ENCODE peak calls at places on chromosomes 6 and 20, in seven cellular contexts. M is Calu3, X is stomach, C is heart right ventricle, L is retinal pigment epithelial cell, Z is GM13977, T is epithelial cell of esophagus. P is an unnamed sample.

GRCh38 chr6:29653452-29654038 is 3.3 kb upstream of the MOG start:
- DNase-seq in L (peak), T (peak), C (peak), M (peak), Z (peak), X (peak), P (peak)

GRCh38 chr6:32148289-32148688 is 3.5 kb downstream of the PRRT1 start:
- DNase-seq in Z (no peak), T (no peak), C (no peak), M (no peak), X (no peak), L (no peak), P (no peak)

GRCh38 chr6:7215798-7216231 is 97.2 kb downstream of the SSR1 start:
- DNase-seq in M (no peak), C (no peak), X (no peak), T (no peak), L (no peak), Z (no peak), P (no peak)

GRCh38 chr6:169886631-169887227 is 135.3 kb downstream of the ERMARD start:
- DNase-seq in T (no peak), Z (no peak), L (no peak), C (no peak), X (no peak), M (no peak), P (no peak)

GRCh38 chr6:42448391-42448790 is 3.3 kb downstream of the TRERF1 start:
- DNase-seq in Z (no peak), T (no peak), M (no peak), L (no peak), C (no peak), X (no peak), P (no peak)

GRCh38 chr20:58777657-58778056 is 73.0 kb downstream of the GNAS-AS1 start:
- DNase-seq in M (no peak), T (no peak), X (no peak), L (no peak), C (no peak), Z (no peak), P (no peak)

GRCh38 chr20:1987826-1988225 is 6.0 kb downstream of the PDYN start:
- DNase-seq in L (no peak), X (no peak), Z (no peak), M (no peak), C (no peak), T (no peak), P (peak)

GRCh38 chr6:10962673-10963072 is 75.8 kb downstream of the SYCP2L start:
- DNase-seq in M (no peak), X (no peak), C (no peak), L (no peak), Z (peak), T (peak), P (peak)

GRCh38 chr6:137217801-137218472 is 1.2 kb downstream of the IFNGR1 start:
- DNase-seq in T (peak), M (no peak), L (no peak), C (peak), X (no peak), Z (no peak), P (peak)

GRCh38 chr6:136334853-136335252 is 45.2 kb upstream of the BCLAF1 start:
- DNase-seq in T (no peak), X (no peak), C (no peak), L (no peak), M (no peak), Z (no peak), P (no peak)

GRCh38 chr20:54067606-54068174 is 2.7 kb downstream of the BCAS1 start:
- DNase-seq in L (peak), Z (no peak), X (peak), C (no peak), M (peak), T (peak), P (peak)

GRCh38 chr6:83707829-83708545 is 914 bp downstream of the SNAP91 start:
- DNase-seq in C (no peak), Z (peak), T (no peak), X (no peak), L (no peak), M (no peak), P (no peak)

GRCh38 chr20:19971121-19971520 is 46.0 kb upstream of the NAA20 start:
- DNase-seq in X (no peak), Z (no peak), T (no peak), C (no peak), L (no peak), M (no peak), P (no peak)

GRCh38 chr6:37381579-37381978 is 27.8 kb downstream of the RNF8 start:
- DNase-seq in X (peak), L (peak), Z (peak), T (peak), M (peak), C (no peak), P (peak)

GRCh38 chr6:87583822-87584221 is 6.0 kb downstream of the RARS2 start:
- DNase-seq in Z (no peak), M (no peak), L (no peak), C (no peak), X (no peak), T (no peak), P (no peak)

GRCh38 chr6:138593100-138593877 is 94.0 kb upstream of the NHSL1 start:
- DNase-seq in T (peak), M (peak), Z (peak), C (peak), X (peak), L (peak), P (peak)

GRCh38 chr6:143549221-143549620 is 37.7 kb upstream of the FUCA2 start:
- DNase-seq in M (no peak), L (peak), Z (no peak), T (no peak), C (no peak), X (no peak), P (no peak)

GRCh38 chr6:97445406-97445805 is 162.4 kb upstream of the MMS22L start:
- DNase-seq in X (no peak), Z (no peak), C (no peak), M (no peak), T (no peak), L (no peak), P (no peak)

GRCh38 chr6:56040271-56040670 is 164.9 kb upstream of the BMP5 start:
- DNase-seq in C (no peak), M (no peak), T (peak), X (no peak), Z (no peak), L (no peak), P (peak)

GRCh38 chr20:62908971-62909791 is 17.1 kb downstream of the DIDO1 start:
- DNase-seq in L (no peak), M (no peak), T (no peak), C (no peak), X (no peak), Z (no peak), P (no peak)

GRCh38 chr6:107677399-107677798 is 146.7 kb downstream of the SCML4 start:
- DNase-seq in L (no peak), Z (no peak), T (no peak), C (no peak), X (no peak), M (no peak), P (no peak)

GRCh38 chr6:157867155-157867559 is 44.1 kb downstream of the SNX9 start:
- DNase-seq in T (peak), X (no peak), Z (no peak), L (no peak), C (no peak), M (no peak), P (peak)

GRCh38 chr6:8194499-8194898 is 92.2 kb upstream of the EEF1E1 start:
- DNase-seq in T (no peak), M (no peak), C (no peak), X (no peak), Z (no peak), L (no peak), P (no peak)

GRCh38 chr6:56370591-56371198 is 123.3 kb upstream of the COL21A1 start:
- DNase-seq in X (no peak), L (no peak), C (peak), Z (peak), M (no peak), T (peak), P (peak)

GRCh38 chr6:39357998-39358686 is 35.6 kb upstream of the KCNK16 start:
- DNase-seq in Z (no peak), C (peak), X (peak), L (peak), M (peak), T (peak), P (peak)

GRCh38 chr6:15132854-15133670 is 112.8 kb upstream of the JARID2 start:
- DNase-seq in L (no peak), M (no peak), C (no peak), T (peak), X (no peak), Z (no peak), P (peak)

GRCh38 chr20:39282619-39283092 is 320.5 kb downstream of the DHX35 start:
- DNase-seq in M (no peak), C (no peak), X (no peak), L (no peak), T (no peak), Z (no peak), P (no peak)

GRCh38 chr20:36342316-36342715 is 36.2 kb downstream of the DLGAP4 start:
- DNase-seq in C (no peak), L (no peak), M (no peak), T (no peak), Z (no peak), X (no peak), P (no peak)

GRCh38 chr20:36343641-36344040 is 37.5 kb downstream of the DLGAP4 start:
- DNase-seq in X (no peak), T (no peak), M (no peak), Z (no peak), C (no peak), L (no peak), P (no peak)

GRCh38 chr20:36341331-36342020 is 35.3 kb downstream of the DLGAP4 start:
- DNase-seq in L (no peak), Z (no peak), M (no peak), X (no peak), T (no peak), C (no peak), P (no peak)

GRCh38 chr20:36344517-36345132 is 38.5 kb downstream of the DLGAP4 start:
- DNase-seq in Z (peak), M (peak), C (peak), L (peak), T (peak), X (peak), P (peak)

DNA sequence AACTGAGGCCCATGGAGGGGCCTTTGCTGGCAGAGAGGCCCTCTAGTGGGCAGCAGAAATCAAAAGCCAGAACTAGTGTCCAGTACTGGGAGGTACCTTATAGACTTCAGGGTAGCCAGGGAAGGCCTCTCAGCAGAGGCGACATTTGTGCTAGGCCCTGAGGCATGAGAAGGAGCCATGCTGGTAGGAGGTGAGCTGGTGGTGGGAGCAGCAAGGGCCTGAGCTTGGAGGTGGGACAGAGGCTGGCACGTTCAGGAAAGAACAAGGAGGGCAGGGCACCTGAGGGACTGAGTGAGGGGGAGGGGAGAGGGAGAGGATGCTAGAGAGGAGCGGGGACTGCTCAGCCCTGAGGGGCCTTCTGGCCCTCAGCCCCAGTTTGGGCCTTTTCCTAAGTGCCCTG is 36.6 kb downstream of the DLGAP4 start:
- DNase-seq in C (no peak), M (no peak), T (no peak), X (no peak), Z (no peak), L (no peak), P (no peak)
- TF ChIP-seq CTCF in C (no peak), M (no peak), T (no peak), X (no peak), Z (no peak), L (no peak), P (no peak)

DNA sequence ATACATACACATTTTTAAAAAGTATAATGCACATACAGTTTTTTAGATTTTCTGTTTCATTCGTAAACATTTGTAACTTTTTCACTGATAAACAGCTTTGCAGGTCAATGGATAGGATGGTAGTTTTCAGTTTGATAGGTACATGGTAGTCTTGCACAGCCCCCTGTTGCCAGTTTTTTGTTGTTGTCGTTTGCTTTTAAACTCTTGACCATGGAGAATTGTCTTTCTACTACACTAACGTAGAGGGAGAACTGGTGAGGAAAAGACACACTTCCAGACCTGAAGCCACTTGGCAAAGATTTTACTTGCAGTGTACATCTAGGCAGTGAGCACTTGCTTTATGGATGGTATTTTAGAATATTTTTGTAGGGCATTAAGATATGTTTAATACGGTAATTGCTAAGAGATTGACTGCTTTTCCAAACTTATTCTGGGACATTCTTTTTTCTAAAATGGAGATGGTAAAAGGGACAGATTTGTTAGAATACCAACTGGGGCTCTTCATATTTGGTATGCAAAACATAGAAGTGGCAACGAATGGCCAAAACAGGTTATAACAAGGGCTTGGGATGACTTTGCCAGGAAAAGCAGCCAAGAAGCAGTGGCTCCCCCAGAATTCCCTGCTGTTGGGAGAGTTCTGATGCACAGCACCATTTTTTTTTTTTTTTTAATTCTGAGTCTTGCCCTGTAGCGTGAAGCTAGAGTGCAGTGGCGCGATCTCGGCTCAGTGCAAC is 1.5 kb downstream of the PYGB start:
- DNase-seq in C (no peak), T (peak), Z (no peak), M (no peak), L (no peak), X (no peak), P (peak)
- TF ChIP-seq CTCF in C (no peak), T (no peak), Z (no peak), M (no peak), L (no peak), X (no peak), P (no peak)

GRCh38 chr6:168181316-168181715 is 102.3 kb upstream of the FRMD1 start:
- DNase-seq in X (no peak), M (no peak), C (no peak), T (no peak), Z (no peak), L (no peak), P (no peak)

GRCh38 chr6:168177492-168177891 is 98.5 kb upstream of the FRMD1 start:
- DNase-seq in M (no peak), T (no peak), L (no peak), X (no peak), C (no peak), Z (no peak), P (no peak)

GRCh38 chr6:168180548-168181011 is 101.6 kb upstream of the FRMD1 start:
- DNase-seq in Z (no peak), L (no peak), X (peak), M (peak), T (no peak), C (no peak), P (peak)

GRCh38 chr6:168179702-168180382 is 100.8 kb upstream of the FRMD1 start:
- DNase-seq in M (no peak), C (no peak), T (no peak), X (no peak), Z (no peak), L (no peak), P (no peak)

DNA sequence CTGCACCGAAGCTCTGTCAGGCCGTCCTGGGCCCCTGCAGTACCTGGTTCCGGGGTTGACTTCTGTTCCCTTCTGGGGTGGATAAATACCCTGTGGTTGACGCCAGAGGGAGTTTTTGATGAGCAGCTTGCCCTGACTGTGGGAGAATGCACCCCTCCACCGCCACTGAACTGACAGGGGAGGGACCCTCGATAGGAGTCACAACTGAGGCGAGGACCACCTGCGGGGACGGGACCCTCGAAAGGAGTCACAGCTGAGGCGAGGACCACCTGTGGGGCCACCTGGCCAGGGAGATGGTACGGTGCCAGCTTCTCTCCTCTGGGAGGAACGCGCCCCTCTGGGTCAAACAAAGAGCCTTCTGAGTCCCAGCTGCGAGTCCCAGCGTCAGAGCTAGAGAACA is 100.1 kb upstream of the FRMD1 start:
- DNase-seq in L (no peak), Z (no peak), T (no peak), M (no peak), X (no peak), C (no peak), P (no peak)
- TF ChIP-seq CTCF in L (no peak), Z (no peak), T (no peak), M (no peak), X (no peak), C (no peak), P (no peak)

DNA sequence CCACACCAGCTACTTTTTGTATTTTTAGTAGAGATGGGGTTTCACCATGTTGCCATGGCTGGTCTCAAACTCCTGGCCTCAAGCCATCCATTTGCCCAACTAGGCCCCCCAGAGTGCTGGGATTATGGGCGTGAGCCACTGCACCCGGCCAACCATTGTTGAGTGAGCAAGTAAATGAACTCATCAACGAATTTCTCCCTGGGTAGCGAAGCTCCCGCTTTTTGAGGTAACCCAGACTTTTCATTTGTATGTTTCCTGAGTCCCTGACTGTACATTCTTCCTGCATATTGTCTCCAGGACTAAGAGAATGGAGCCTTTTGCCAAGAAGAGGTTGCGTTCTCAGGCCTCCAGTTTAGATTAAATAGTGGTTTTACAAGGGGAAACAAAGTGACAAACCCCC is 36.4 kb downstream of the RIPOR3 start:
- DNase-seq in C (no peak), M (no peak), L (no peak), T (no peak), Z (no peak), X (no peak), P (no peak)
- TF ChIP-seq CTCF in C (no peak), M (no peak), L (no peak), T (no peak), Z (no peak), X (no peak), P (no peak)

P was measured in MCF 10A.